ENCODE peak calls at places on chromosomes 4 and X, in four cellular contexts. Y is K562, F is H1, N is HepG2. J is an unnamed sample.

GRCh38 chr4:125115476-125115875 is 199.3 kb upstream of the FAT4 start:
- DNase-seq in N (no peak), Y (no peak), F (no peak), J (no peak)

GRCh38 chr4:107376293-107376692 is 340.2 kb upstream of the DKK2 start:
- DNase-seq in N (no peak), F (no peak), Y (no peak), J (no peak)

GRCh38 chrX:53262918-53263394 is 18.4 kb downstream of the IQSEC2 start:
- DNase-seq in Y (peak; percentile 43), F (no peak), N (no peak), J (peak; percentile 34)

GRCh38 chr4:11021348-11021747 is 336.8 kb upstream of the CLNK start:
- DNase-seq in N (no peak), F (no peak), Y (no peak), J (no peak)

GRCh38 chr4:6420036-6420435 is 52.4 kb downstream of the PPP2R2C start:
- DNase-seq in Y (no peak), N (no peak), F (no peak), J (no peak)

GRCh38 chr4:138749303-138749702 is 266.3 kb upstream of the NOCT start:
- DNase-seq in F (no peak), Y (no peak), N (no peak), J (no peak)

GRCh38 chr4:134490863-134491262 is 289.3 kb upstream of the PABPC4L start:
- DNase-seq in Y (no peak), N (no peak), F (no peak), J (no peak)

GRCh38 chrX:54386314-54386713 is 28.5 kb upstream of the WNK3 start:
- DNase-seq in F (no peak), Y (no peak), N (no peak), J (no peak)

GRCh38 chr4:43932448-43932847 is 516.2 kb downstream of the KCTD8 start:
- DNase-seq in Y (no peak), F (no peak), N (no peak), J (no peak)

GRCh38 chr4:1506956-1507721 is 100.9 kb upstream of the NKX1-1 start:
- DNase-seq in N (no peak), Y (no peak), F (no peak), J (no peak)

GRCh38 chr4:168540086-168540864 is 43.4 kb downstream of the PALLD start:
- DNase-seq in Y (no peak), F (no peak), N (no peak), J (peak; percentile 89)

GRCh38 chrX:57573754-57574153 is 18.1 kb upstream of the ZXDB start:
- DNase-seq in F (no peak), N (no peak), Y (no peak), J (no peak)

GRCh38 chrX:68832101-68832416 is 3.2 kb downstream of the EFNB1 start:
- DNase-seq in N (no peak), Y (no peak), F (peak; percentile 40), J (no peak)

GRCh38 chr4:148341980-148342800 is 100.0 kb downstream of the NR3C2 start:
- DNase-seq in F (no peak), N (no peak), Y (no peak), J (no peak)

GRCh38 chrX:75067931-75068330 is 88.2 kb downstream of the ABCB7 start:
- DNase-seq in Y (no peak), N (no peak), F (no peak), J (no peak)

GRCh38 chr4:80183196-80184052 is 13.9 kb upstream of the PRDM8 start:
- DNase-seq in Y (no peak), F (no peak), N (no peak), J (no peak)

GRCh38 chrX:148047216-148047615 is 66.1 kb downstream of the FMR1NB start:
- DNase-seq in Y (no peak), N (no peak), F (no peak), J (no peak)

GRCh38 chrX:135596495-135596894 is 76.0 kb downstream of the INTS6L start:
- DNase-seq in F (peak; percentile 55), Y (peak; percentile 58), N (peak; percentile 2), J (peak; percentile 38)

GRCh38 chrX:45669715-45670360 is 469.2 kb upstream of the DIPK2B start:
- DNase-seq in Y (no peak), N (no peak), F (no peak), J (no peak)

GRCh38 chr4:166657261-166657660 is 577.0 kb downstream of the SPOCK3 start:
- DNase-seq in F (no peak), N (no peak), Y (no peak), J (no peak)

GRCh38 chr4:150540959-150541360 is 41.0 kb upstream of the MAB21L2 start:
- DNase-seq in F (no peak), N (no peak), Y (peak; percentile 46), J (no peak)

GRCh38 chrX:153883163-153883843 is 2.7 kb downstream of the L1CAM start:
- DNase-seq in N (no peak), F (no peak), Y (peak; percentile 51), J (no peak)

GRCh38 chrX:153885208-153885787 is 675 bp downstream of the L1CAM start:
- DNase-seq in F (no peak), Y (no peak), N (no peak), J (no peak)

GRCh38 chrX:153882557-153882956 is 3.4 kb downstream of the L1CAM start:
- DNase-seq in F (no peak), N (peak; percentile 5), Y (no peak), J (no peak)

GRCh38 chrX:153885968-153886903 is at the start of gene L1CAM:
- DNase-seq in N (no peak), Y (peak; percentile 76), F (no peak), J (no peak)

GRCh38 chrX:153884136-153885076 is 1.6 kb downstream of the L1CAM start:
- DNase-seq in N (no peak), F (no peak), Y (no peak), J (peak; percentile 10)
- TF ChIP-seq CTCF in N (peak; percentile 36), F (peak; percentile 65), Y (no peak), J (peak; percentile 47)

DNA sequence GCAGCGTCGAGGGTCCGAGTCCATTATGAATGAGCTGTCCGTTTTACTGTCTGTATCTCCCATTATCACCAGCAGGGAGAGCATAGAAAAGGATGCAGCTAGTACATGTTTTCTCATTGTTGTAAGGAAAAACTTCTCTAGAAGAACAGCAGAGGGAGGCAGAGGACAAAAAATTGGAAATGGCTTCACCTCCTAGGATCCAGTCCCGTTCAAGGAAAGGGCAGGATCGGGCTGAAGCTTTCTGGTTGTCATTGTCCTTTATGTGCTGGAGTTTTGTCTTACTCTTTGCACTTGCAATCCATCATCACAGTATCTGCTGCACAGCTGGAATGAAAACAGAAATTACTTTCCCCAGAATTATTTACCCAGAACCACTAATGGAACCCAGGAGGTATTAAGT is 14.7 kb downstream of the NDP start:
- DNase-seq in Y (peak; percentile 39), N (peak; percentile 72), F (no peak), J (peak; percentile 81)
- TF ChIP-seq FOSL1 in Y (no peak), N (no peak), F (no peak), J (no peak)

GRCh38 chr4:52107745-52108144 is 56.6 kb downstream of the SPATA18 start:
- DNase-seq in Y (no peak), N (no peak), F (no peak), J (no peak)
- TF ChIP-seq CTCF in Y (no peak), N (no peak), F (no peak), J (peak; percentile 29)

GRCh38 chrX:55796496-55796895 is 78.9 kb downstream of the RRAGB start:
- DNase-seq in F (no peak), N (no peak), Y (no peak), J (no peak)

GRCh38 chrX:55801811-55802210 is 84.3 kb downstream of the RRAGB start:
- DNase-seq in F (no peak), N (no peak), Y (no peak), J (no peak)
- TF ChIP-seq FOSL1 in F (no peak), N (no peak), Y (no peak), J (no peak)

DNA sequence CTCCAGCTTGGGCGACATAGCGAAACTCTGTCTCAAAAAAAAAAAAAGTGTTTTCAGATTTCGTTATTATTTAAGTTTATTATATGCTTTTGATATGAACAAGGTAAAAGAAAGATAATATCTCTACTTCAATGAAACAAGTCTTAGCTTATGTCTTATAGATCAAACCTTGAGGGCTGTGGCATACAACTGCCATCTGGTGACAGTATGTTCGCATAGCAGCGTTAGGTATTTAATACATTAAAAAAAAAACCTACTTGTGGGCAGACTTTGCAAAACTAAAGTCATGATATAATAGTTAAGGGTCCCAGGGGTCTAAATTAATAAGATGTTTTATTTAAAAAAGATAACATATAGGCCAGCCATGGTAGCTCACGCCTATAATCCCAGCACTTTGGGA is 161.2 kb upstream of the AMOT start:
- DNase-seq in N (no peak), Y (no peak), F (no peak), J (no peak)
- TF ChIP-seq CTCF in N (no peak), Y (no peak), F (peak; percentile 13), J (no peak)

GRCh38 chr4:152996101-152996500 is 60.0 kb downstream of the FHDC1 start:
- DNase-seq in F (no peak), Y (no peak), N (no peak), J (no peak)
- TF ChIP-seq FOSL1 in F (no peak), Y (no peak), N (no peak), J (no peak)

GRCh38 chr4:137532869-137533236 is 559 bp upstream of the PCDH18 start:
- DNase-seq in Y (no peak), N (no peak), F (no peak), J (no peak)

GRCh38 chr4:137529432-137529831 is 2.9 kb downstream of the PCDH18 start:
- DNase-seq in Y (no peak), N (no peak), F (no peak), J (no peak)

GRCh38 chr4:137530176-137530575 is 2.1 kb downstream of the PCDH18 start:
- DNase-seq in F (no peak), Y (no peak), N (no peak), J (no peak)

GRCh38 chr4:137531951-137532868 is at the start of gene PCDH18:
- DNase-seq in N (no peak), F (peak; percentile 68), Y (no peak), J (no peak)

GRCh38 chr4:137531121-137531520 is 1.2 kb downstream of the PCDH18 start:
- DNase-seq in Y (no peak), N (no peak), F (no peak), J (no peak)
- TF ChIP-seq CTCF in Y (no peak), N (no peak), F (peak; percentile 38), J (no peak)

J was measured in HCT116.